ENCODE peak calls at places on chromosome X, in eight cellular contexts. X, F, U, P, E, R, N and V are unnamed samples.

GRCh38 chrX:7109838-7110793 is 37.4 kb upstream of the STS start:
- DNase-seq in X (no peak), F (no peak), U (no peak), P (no peak), E (no peak), R (no peak), N (peak), V (no peak)

GRCh38 chrX:80808854-80809493 is 703 bp downstream of the BRWD3 start:
- DNase-seq in X (no peak), F (peak), U (peak), P (peak), E (no peak), R (peak), N (no peak), V (peak)

GRCh38 chrX:40074959-40075332 is 22.8 kb downstream of the BCOR start:
- DNase-seq in X (no peak), F (no peak), U (no peak), P (no peak), E (no peak), R (no peak), N (no peak), V (no peak)

GRCh38 chrX:17669891-17670290 is 67.4 kb upstream of the SCML1 start:
- DNase-seq in X (no peak), F (no peak), U (no peak), P (no peak), E (no peak), R (no peak), N (no peak), V (no peak)

GRCh38 chrX:140822861-140823260 is 113.3 kb downstream of the LINC00632 start:
- DNase-seq in X (no peak), F (no peak), U (no peak), P (no peak), E (no peak), R (no peak), N (no peak), V (no peak)

GRCh38 chrX:70016513-70016912 is 33.2 kb downstream of the AWAT2 start:
- DNase-seq in X (no peak), F (no peak), U (no peak), P (no peak), E (no peak), R (no peak), N (no peak), V (no peak)

GRCh38 chrX:39984191-39984956 is 113.4 kb downstream of the BCOR start:
- DNase-seq in X (no peak), F (peak), U (no peak), P (no peak), E (no peak), R (no peak), N (peak), V (no peak)

GRCh38 chrX:11111947-11112346 is 815 bp downstream of the HCCS start:
- DNase-seq in X (no peak), F (no peak), U (no peak), P (no peak), E (no peak), R (no peak), N (no peak), V (no peak)

GRCh38 chrX:16882702-16883486 is 12.7 kb upstream of the RBBP7 start:
- DNase-seq in X (peak), F (peak), U (peak), P (peak), E (peak), R (peak), N (peak), V (peak)

GRCh38 chrX:123348468-123348867 is 164.4 kb downstream of the GRIA3 start:
- DNase-seq in X (no peak), F (no peak), U (no peak), P (no peak), E (no peak), R (no peak), N (no peak), V (no peak)

GRCh38 chrX:110755061-110755460 is 40.6 kb downstream of the CHRDL1 start:
- DNase-seq in X (no peak), F (no peak), U (no peak), P (no peak), E (no peak), R (no peak), N (no peak), V (no peak)

GRCh38 chrX:110755611-110756010 is 40.0 kb downstream of the CHRDL1 start:
- DNase-seq in X (no peak), F (no peak), U (no peak), P (no peak), E (no peak), R (no peak), N (no peak), V (no peak)

GRCh38 chrX:110759785-110760184 is 35.8 kb downstream of the CHRDL1 start:
- DNase-seq in X (no peak), F (no peak), U (no peak), P (no peak), E (no peak), R (no peak), N (no peak), V (no peak)

DNA sequence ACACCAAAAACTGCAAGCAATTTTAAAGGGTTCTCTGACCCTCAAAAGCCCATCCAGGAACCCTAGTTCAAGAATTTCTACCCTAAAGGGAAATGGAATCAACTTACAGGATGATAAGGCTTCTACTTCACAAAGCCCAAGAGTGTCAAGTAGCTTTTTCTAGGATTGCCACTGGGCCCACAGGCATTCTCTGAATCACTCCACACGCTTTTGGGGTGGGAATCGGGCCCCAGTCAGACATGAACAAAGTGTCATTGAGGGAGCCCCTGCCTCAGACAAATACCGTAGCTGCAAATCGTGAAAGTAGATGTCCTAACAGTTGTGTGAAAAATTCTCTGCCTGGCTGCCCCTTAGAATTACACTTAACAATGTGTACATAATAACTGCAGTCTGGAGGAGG is 36.8 kb downstream of the CHRDL1 start:
- DNase-seq in X (no peak), F (no peak), U (no peak), P (no peak), E (no peak), R (no peak), N (no peak), V (no peak)
- TF ChIP-seq MAX in X (no peak), F (no peak), U (no peak), P (no peak), E (no peak), R (no peak), N (no peak), V (no peak)

DNA sequence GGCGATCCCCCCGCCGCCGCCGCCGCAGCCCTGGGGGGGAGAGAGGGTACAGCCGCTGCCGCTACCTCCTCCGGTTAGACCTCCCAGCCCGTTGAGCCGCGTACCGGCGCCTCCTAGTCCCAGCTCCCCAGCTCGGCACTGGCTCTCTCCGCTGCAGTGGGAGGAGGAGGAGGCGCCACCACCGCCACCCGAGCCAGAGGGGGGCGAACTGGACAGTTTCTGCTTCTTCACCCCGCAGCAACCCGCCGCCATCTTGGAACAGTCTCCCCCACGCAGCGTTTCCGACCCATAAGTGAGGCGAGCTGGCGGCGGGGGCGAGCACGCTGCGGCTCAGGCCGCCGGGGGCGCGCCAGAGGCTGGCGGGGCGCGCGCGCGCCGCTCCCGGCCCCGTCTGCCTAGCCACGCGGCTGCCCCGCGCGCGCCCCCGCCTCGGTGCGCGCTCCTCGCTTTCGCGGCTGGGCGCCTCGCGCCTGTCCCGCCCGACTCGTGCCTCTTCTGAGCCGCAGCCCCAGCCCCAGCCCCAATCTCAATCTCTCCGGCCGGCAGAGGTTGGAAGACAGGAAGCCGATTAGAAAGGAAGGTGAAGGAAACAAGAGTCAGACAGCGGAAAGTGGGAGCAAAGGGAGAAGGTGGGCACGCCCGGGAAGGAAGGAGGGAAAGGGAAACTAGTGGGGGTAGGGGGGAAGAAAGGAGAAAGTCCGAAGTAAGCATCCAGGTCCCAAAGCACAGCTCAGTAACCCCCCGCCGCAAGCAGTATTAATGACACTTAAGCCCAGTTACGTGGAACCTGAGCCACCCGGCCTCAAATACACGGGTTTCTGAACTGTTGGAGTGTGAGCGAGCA is at the start of gene AMMECR1:
- DNase-seq in X (peak), F (peak), U (peak), P (peak), E (peak), R (peak), N (no peak), V (peak)
- TF ChIP-seq POLR2A in X (peak), F (peak), U (peak), P (peak), E (peak), R (no peak), N (peak), V (peak)

DNA sequence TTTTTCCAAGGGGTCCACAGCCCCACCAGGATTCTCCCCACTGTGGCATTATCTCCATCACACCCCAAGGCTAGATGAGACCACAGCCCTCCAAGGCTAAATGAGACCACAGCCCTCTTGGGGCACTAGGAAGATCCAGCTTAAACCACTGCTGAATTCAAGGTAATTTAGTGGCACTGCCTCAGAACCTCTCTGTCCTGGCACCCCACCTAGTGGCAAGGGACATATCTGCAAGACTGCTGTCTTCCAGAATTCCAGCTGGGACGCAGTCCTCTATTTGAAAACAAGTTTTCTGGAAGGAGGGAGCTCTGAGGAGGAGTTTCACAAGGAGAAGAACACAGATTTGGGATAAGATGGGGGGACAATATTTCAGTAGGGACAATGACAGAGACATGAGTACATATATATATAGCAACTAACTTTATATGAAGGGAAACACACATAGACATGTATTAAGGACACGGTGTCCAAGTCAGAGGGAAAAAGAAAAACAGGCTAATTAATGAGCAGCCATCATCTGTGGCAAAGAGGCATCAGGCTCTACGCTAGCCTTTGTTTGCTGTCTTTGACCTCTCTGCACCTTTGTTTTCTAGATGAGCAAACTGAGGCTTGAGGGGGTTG is 9.3 kb downstream of the CETN2 start:
- DNase-seq in X (peak), F (peak), U (peak), P (peak), E (peak), R (peak), N (no peak), V (peak)
- TF ChIP-seq MAX in X (no peak), F (no peak), U (no peak), P (no peak), E (no peak), R (no peak), N (no peak), V (no peak)

DNA sequence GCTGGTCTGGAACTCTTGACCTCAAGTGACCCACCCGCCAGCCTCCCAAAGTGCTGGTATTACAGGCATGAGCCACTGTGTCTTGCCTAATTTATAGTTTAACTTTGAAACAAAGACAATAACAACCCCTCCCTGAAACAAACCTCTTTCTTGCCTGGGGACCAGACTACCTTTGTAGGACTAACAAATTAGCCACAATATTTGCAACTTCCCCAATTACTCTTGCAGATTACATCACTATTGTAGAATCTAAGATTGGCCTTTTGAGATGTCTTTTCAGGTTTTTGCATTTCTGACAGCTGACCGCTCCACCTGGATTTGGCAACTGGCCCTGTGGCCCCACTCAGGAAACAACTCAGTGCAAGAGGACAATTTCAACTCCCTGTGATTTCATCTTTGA is 84.8 kb downstream of the AKAP4 start:
- DNase-seq in X (no peak), F (no peak), U (no peak), P (no peak), E (no peak), R (no peak), N (no peak), V (no peak)
- TF ChIP-seq POLR2A in X (no peak), F (no peak), U (no peak), P (no peak), E (no peak), R (no peak), N (no peak), V (no peak)

DNA sequence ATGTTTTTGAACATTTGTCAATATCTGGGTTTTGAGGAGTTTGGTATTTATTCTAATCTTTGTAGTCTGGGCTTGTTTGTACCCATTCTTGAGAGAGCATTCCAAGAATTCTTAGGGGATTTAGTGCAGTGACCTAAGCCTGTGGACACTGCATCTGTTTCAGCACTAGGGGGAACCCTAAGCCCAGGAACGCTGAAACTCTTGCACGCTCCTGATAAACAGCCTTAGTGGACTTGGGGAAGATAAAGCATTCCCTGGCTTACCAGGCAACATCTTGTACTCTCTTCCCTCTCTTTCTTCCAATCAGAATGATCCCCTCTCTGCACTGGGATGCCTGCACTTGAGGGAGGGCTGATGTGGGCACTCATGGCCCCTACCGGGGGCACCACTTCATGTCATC is 654.9 kb upstream of the HTR2C start:
- DNase-seq in X (peak), F (peak), U (peak), P (peak), E (peak), R (peak), N (no peak), V (peak)
- TF ChIP-seq MAX in X (no peak), F (no peak), U (no peak), P (peak), E (no peak), R (no peak), N (no peak), V (no peak)